ENCODE peak calls at places on chromosomes 11 and 22, in ten cellular contexts. M is BE2C, W is left ventricle myocardium inferior, Q is prostate gland, G is HL-60, B is IMR-90, X is WERI-Rb-1, E is upper lobe of right lung, J is transverse colon, N is cardiac fibroblast. R is an unnamed sample.

GRCh38 chr11:45368697-45369096 is 82.6 kb upstream of the SYT13 start:
- DNase-seq in M (no peak), W (no peak), Q (no peak), G (no peak), B (no peak), X (no peak), E (no peak), J (no peak), N (no peak), R (no peak)

GRCh38 chr11:65316311-65316978 is 1.8 kb downstream of the CDC42EP2 start:
- DNase-seq in M (no peak), W (peak), Q (no peak), G (no peak), B (peak), X (no peak), E (no peak), J (peak), N (peak), R (peak)

GRCh38 chr22:36971726-36972125 is 47.5 kb downstream of the TST start:
- DNase-seq in M (no peak), W (no peak), Q (no peak), G (no peak), B (no peak), X (no peak), E (no peak), J (no peak), N (no peak), R (no peak)

GRCh38 chr11:117479372-117479771 is 151.7 kb downstream of the CEP164 start:
- DNase-seq in M (no peak), W (no peak), Q (no peak), G (no peak), B (no peak), X (no peak), E (no peak), J (no peak), N (no peak), R (no peak)

GRCh38 chr11:132062031-132062430 is 691.6 kb downstream of the NTM start:
- DNase-seq in M (no peak), W (no peak), Q (no peak), G (no peak), B (peak), X (no peak), E (no peak), J (no peak), N (no peak), R (peak)

GRCh38 chr22:45975266-45976161 is 1.4 kb downstream of the WNT7B start:
- DNase-seq in M (no peak), W (no peak), Q (peak), G (no peak), B (no peak), X (no peak), E (no peak), J (no peak), N (no peak), R (no peak)

GRCh38 chr22:36386351-36386899 is 1.3 kb downstream of the MYH9 start:
- DNase-seq in M (peak), W (no peak), Q (peak), G (no peak), B (no peak), X (peak), E (peak), J (peak), N (peak), R (no peak)

GRCh38 chr22:17866127-17866526 is 91.9 kb upstream of the BID start:
- DNase-seq in M (no peak), W (no peak), Q (no peak), G (no peak), B (no peak), X (no peak), E (no peak), J (no peak), N (no peak), R (no peak)

GRCh38 chr22:50481440-50482106 is at the start of gene ADM2:
- DNase-seq in M (peak), W (no peak), Q (peak), G (no peak), B (no peak), X (no peak), E (peak), J (peak), N (peak), R (no peak)

GRCh38 chr11:134542401-134543143 is 130.5 kb upstream of the B3GAT1 start:
- DNase-seq in M (no peak), W (no peak), Q (no peak), G (no peak), B (no peak), X (no peak), E (peak), J (peak), N (no peak), R (no peak)

GRCh38 chr11:103436131-103436770 is 327.0 kb downstream of the DYNC2H1 start:
- DNase-seq in M (no peak), W (no peak), Q (no peak), G (no peak), B (no peak), X (no peak), E (no peak), J (no peak), N (no peak), R (no peak)

GRCh38 chr22:48428556-48429371 is 1398.9 kb downstream of the BRD1 start:
- DNase-seq in M (no peak), W (no peak), Q (no peak), G (no peak), B (no peak), X (no peak), E (no peak), J (no peak), N (no peak), R (no peak)

GRCh38 chr11:8257003-8257664 is 6.5 kb downstream of the LMO1 start:
- DNase-seq in M (no peak), W (no peak), Q (no peak), G (no peak), B (no peak), X (no peak), E (peak), J (no peak), N (no peak), R (no peak)

GRCh38 chr11:69700278-69701140 is 3.3 kb downstream of the FGF19 start:
- DNase-seq in M (peak), W (peak), Q (no peak), G (no peak), B (peak), X (peak), E (peak), J (no peak), N (peak), R (peak)

GRCh38 chr11:98531576-98531975 is 489.2 kb upstream of the CNTN5 start:
- DNase-seq in M (no peak), W (no peak), Q (no peak), G (no peak), B (no peak), X (no peak), E (no peak), J (no peak), N (no peak), R (no peak)

GRCh38 chr22:37176464-37177061 is 11.5 kb downstream of the C1QTNF6 start:
- DNase-seq in M (peak), W (peak), Q (peak), G (peak), B (peak), X (peak), E (peak), J (peak), N (peak), R (peak)

GRCh38 chr11:118217575-118217974 is 7.2 kb downstream of the JAML start:
- DNase-seq in M (no peak), W (no peak), Q (no peak), G (no peak), B (no peak), X (no peak), E (no peak), J (no peak), N (no peak), R (no peak)

GRCh38 chr11:75720639-75721038 is 3.0 kb downstream of the MOGAT2 start:
- DNase-seq in M (no peak), W (no peak), Q (no peak), G (no peak), B (no peak), X (no peak), E (no peak), J (no peak), N (no peak), R (no peak)

GRCh38 chr11:64005691-64006090 is 19.5 kb downstream of the OTUB1 start:
- DNase-seq in M (no peak), W (no peak), Q (no peak), G (no peak), B (no peak), X (no peak), E (no peak), J (no peak), N (no peak), R (no peak)

GRCh38 chr11:92269021-92269420 is 44.4 kb downstream of the FAT3 start:
- DNase-seq in M (no peak), W (no peak), Q (no peak), G (no peak), B (peak), X (no peak), E (no peak), J (no peak), N (peak), R (peak)

GRCh38 chr11:113035708-113036107 is 74.5 kb downstream of the NCAM1 start:
- DNase-seq in M (no peak), W (no peak), Q (no peak), G (no peak), B (no peak), X (no peak), E (no peak), J (no peak), N (no peak), R (no peak)

GRCh38 chr22:29445508-29445907 is 7.1 kb downstream of the RFPL1 start:
- DNase-seq in M (no peak), W (no peak), Q (no peak), G (no peak), B (no peak), X (no peak), E (no peak), J (no peak), N (no peak), R (no peak)

GRCh38 chr22:49268924-49269323 is 558.7 kb downstream of the BRD1 start:
- DNase-seq in M (no peak), W (no peak), Q (no peak), G (no peak), B (no peak), X (no peak), E (no peak), J (no peak), N (no peak), R (no peak)

GRCh38 chr22:34105461-34106062 is 185.3 kb upstream of the LARGE1 start:
- DNase-seq in M (peak), W (peak), Q (peak), G (no peak), B (no peak), X (peak), E (peak), J (peak), N (peak), R (peak)

GRCh38 chr22:24037851-24038765 is 27.0 kb downstream of the CABIN1 start:
- DNase-seq in M (no peak), W (no peak), Q (peak), G (no peak), B (no peak), X (no peak), E (no peak), J (no peak), N (no peak), R (no peak)

GRCh38 chr22:19271856-19272535 is 19.5 kb downstream of the CLTCL1 start:
- DNase-seq in M (no peak), W (no peak), Q (peak), G (no peak), B (peak), X (no peak), E (no peak), J (no peak), N (no peak), R (no peak)

GRCh38 chr22:36191106-36191836 is 10.3 kb downstream of the APOL4 start:
- DNase-seq in M (no peak), W (peak), Q (no peak), G (no peak), B (peak), X (no peak), E (no peak), J (peak), N (peak), R (peak)

GRCh38 chr11:120978701-120979100 is 45.2 kb upstream of the TBCEL start:
- DNase-seq in M (no peak), W (no peak), Q (no peak), G (no peak), B (no peak), X (no peak), E (no peak), J (no peak), N (no peak), R (no peak)

GRCh38 chr22:19898831-19899567 is 42.6 kb upstream of the COMT start:
- DNase-seq in M (no peak), W (no peak), Q (no peak), G (no peak), B (no peak), X (no peak), E (no peak), J (no peak), N (no peak), R (no peak)

DNA sequence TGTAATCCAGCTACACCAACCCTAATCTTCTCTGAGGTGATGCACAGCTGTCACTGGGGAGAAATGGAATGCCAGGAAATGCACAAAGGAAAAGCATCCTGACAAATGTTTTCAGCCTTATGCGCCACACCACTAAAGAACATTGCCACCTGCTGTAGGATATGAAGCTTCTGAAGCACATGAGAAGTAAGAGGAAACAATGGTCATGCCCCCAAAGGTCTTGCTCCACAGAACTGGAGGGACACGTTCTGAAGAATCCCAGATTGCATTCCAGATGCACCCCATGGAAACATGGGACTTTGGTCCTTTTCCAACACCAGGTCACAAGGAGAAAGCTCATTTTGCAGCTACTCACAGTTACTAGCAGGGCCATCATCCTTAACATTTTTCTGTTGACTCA is 48.7 kb upstream of the ZBED5 start:
- DNase-seq in M (no peak), W (no peak), Q (no peak), G (no peak), B (peak), X (no peak), E (no peak), J (no peak), N (peak), R (peak)
- TF ChIP-seq CTCF in M (no peak), W (peak), Q (no peak), G (no peak), B (no peak), X (no peak), E (no peak), J (no peak), N (peak), R (peak)

DNA sequence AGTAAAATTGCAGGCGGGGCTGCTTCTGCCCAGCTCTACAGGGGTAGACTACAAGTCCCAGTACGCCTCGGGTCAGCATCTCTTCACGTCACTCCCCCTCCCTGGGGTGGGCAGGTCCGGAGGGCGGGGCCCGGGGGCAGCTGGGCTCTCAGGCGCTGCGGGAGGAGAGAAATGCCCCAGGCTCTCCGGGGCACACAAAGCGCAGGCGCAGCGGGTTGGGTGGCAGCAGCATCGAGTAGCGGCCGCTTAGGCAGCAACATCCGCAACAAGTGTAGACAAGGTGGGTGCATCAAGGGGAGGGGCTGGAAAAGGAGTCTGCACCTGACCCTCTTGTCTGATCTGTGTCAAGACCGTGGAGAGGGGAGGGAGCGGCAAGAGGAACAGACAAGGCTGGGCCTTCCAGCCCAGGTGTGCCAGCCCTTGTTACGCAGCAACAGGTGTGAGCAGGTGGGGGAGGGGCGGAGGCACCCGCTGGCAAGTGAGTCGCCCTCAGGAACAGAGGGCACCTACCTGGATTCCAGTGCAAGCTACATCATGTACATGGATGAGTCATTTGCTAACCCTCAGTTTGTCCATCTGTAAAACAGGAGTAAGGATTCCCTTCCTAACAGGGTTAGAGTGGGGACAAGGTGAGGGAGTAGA is 1.2 kb downstream of the PLEKHB1 start:
- DNase-seq in M (peak), W (peak), Q (peak), G (peak), B (peak), X (peak), E (peak), J (peak), N (peak), R (peak)
- H3K4me3 ChIP-seq in M (peak), W (peak), Q (peak), G (peak), B (peak), X (peak), E (peak), J (peak), N (peak), R (peak)

GRCh38 chr11:27205779-27206549 is 157.1 kb downstream of the CCDC34 start:
- DNase-seq in M (no peak), W (no peak), Q (no peak), G (no peak), B (no peak), X (no peak), E (no peak), J (no peak), N (no peak), R (no peak)

GRCh38 chr11:27203077-27203476 is 159.9 kb downstream of the CCDC34 start:
- DNase-seq in M (no peak), W (no peak), Q (no peak), G (no peak), B (no peak), X (no peak), E (no peak), J (no peak), N (no peak), R (no peak)

GRCh38 chr11:27205269-27205668 is 157.7 kb downstream of the CCDC34 start:
- DNase-seq in M (no peak), W (no peak), Q (peak), G (no peak), B (no peak), X (no peak), E (no peak), J (no peak), N (no peak), R (no peak)

GRCh38 chr11:27207025-27207650 is 155.9 kb downstream of the CCDC34 start:
- DNase-seq in M (no peak), W (no peak), Q (no peak), G (no peak), B (no peak), X (no peak), E (no peak), J (no peak), N (no peak), R (no peak)

DNA sequence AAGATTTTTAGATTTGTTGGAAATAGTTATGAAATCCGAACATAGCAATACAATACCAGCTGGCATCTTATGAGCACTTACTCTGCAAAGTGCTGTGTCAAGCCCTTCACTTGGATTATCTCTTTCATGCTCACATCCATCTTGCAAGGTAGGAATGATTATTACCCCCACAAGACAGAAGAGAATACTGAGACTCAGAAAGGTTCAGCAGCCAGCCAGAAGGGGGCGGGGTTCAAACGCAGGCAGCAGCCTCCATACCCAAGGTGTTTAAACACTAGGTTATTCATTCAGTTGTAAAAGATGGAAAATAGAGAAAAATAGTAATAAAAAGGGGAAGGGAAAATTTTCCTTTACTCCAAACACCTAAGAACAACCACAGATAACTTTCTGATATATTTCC is 158.5 kb downstream of the CCDC34 start:
- DNase-seq in M (no peak), W (no peak), Q (no peak), G (no peak), B (no peak), X (no peak), E (no peak), J (peak), N (peak), R (peak)
- TF ChIP-seq CTCF in M (no peak), W (peak), Q (peak), G (peak), B (peak), X (peak), E (no peak), J (peak), N (peak), R (peak)

GRCh38 chr11:35682230-35683195 is 19.9 kb downstream of the TRIM44 start:
- DNase-seq in M (no peak), W (no peak), Q (no peak), G (no peak), B (no peak), X (peak), E (no peak), J (peak), N (peak), R (peak)
- H3K4me3 ChIP-seq in M (no peak), W (peak), Q (no peak), G (no peak), B (no peak), X (no peak), E (no peak), J (peak), N (no peak), R (no peak)

DNA sequence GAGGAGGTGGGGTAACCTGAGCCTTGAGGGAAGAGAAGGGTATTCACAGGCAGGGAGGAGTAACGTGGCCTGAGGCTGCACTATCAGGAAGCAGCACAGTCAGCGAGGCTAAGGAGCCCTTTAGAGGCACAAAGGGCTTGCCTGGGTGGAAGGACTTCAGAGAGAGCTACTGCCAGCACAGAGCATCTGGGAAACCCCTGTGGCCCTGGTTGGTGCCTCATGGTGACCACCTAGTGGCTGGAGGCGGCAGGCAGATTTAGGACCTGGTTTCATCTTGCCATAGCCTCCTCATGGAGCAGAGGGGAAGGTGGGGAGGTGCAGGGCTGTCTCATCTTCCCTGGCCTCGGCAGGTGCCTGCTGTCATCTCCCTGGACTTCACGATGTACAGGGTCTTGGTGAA is 64.5 kb downstream of the MPPED1 start:
- DNase-seq in M (no peak), W (no peak), Q (no peak), G (no peak), B (no peak), X (peak), E (no peak), J (no peak), N (no peak), R (no peak)
- TF ChIP-seq CTCF in M (peak), W (no peak), Q (no peak), G (no peak), B (no peak), X (peak), E (no peak), J (no peak), N (no peak), R (no peak)

R was measured in fibroblast of mammary gland.